ENCODE peak calls at places on chromosomes 16 and 17, in nine cellular contexts. F, C, L, S, I, R, D, Q and V are unnamed samples.

GRCh38 chr17:75102385-75102821 is 7.4 kb upstream of the ARMC7 start:
- DNase-seq in C (no peak), S (no peak), L (no peak), I (no peak), F (no peak), R (no peak), Q (no peak), D (no peak), V (no peak)

GRCh38 chr17:14458724-14459123 is 157.8 kb downstream of the HS3ST3B1 start:
- DNase-seq in I (no peak), S (no peak), F (no peak), Q (peak; percentile 90), R (no peak), C (no peak), D (no peak), L (no peak), V (no peak)

GRCh38 chr16:2152695-2153506 is 2.7 kb upstream of the TRAF7 start:
- DNase-seq in L (peak; percentile 71), I (no peak), F (peak; percentile 80), D (no peak), S (peak; percentile 62), R (peak; percentile 48), Q (no peak), C (peak; percentile 90), V (no peak)

GRCh38 chr17:64163468-64163867 is 33.5 kb upstream of the ERN1 start:
- DNase-seq in S (no peak), F (no peak), L (no peak), C (no peak), I (no peak), R (no peak), Q (no peak), D (no peak), V (no peak)

GRCh38 chr17:39591958-39592954 is 15.5 kb downstream of the NEUROD2 start:
- DNase-seq in Q (peak; percentile 59), S (peak; percentile 92), I (peak; percentile 19), C (peak; percentile 84), F (no peak), R (peak; percentile 44), L (no peak), D (no peak), V (peak; percentile 64)

GRCh38 chr17:82399601-82400101 is 18.5 kb upstream of the HEXD start:
- DNase-seq in Q (no peak), D (no peak), C (peak; percentile 76), L (no peak), S (no peak), I (no peak), F (peak; percentile 64), R (no peak), V (no peak)

GRCh38 chr16:21283521-21284289 is 5.6 kb upstream of the CRYM start:
- DNase-seq in S (peak; percentile 86), R (peak; percentile 30), I (peak; percentile 29), Q (no peak), D (peak; percentile 49), L (peak; percentile 77), F (peak; percentile 89), C (peak; percentile 82), V (no peak)

GRCh38 chr16:50568187-50568830 is 20.1 kb downstream of the NKD1 start:
- DNase-seq in F (no peak), I (no peak), S (no peak), D (no peak), R (no peak), L (no peak), Q (no peak), C (no peak), V (no peak)

GRCh38 chr17:40425741-40426140 is 8.0 kb upstream of the TOP2A start:
- DNase-seq in C (no peak), R (no peak), D (no peak), L (no peak), F (no peak), I (no peak), S (no peak), Q (no peak), V (no peak)

GRCh38 chr16:64695684-64696083 is 426.2 kb downstream of the CDH11 start:
- DNase-seq in I (no peak), D (no peak), L (no peak), Q (no peak), R (no peak), C (no peak), F (no peak), S (no peak), V (no peak)

GRCh38 chr16:16861546-16861945 is 482.6 kb downstream of the NPIPA7 start:
- DNase-seq in C (peak; percentile 81), R (peak; percentile 45), F (no peak), D (no peak), I (peak; percentile 10), L (peak; percentile 56), Q (peak; percentile 37), S (peak; percentile 82), V (peak; percentile 57)

GRCh38 chr17:17819561-17819995 is 17.2 kb downstream of the SREBF1 start:
- DNase-seq in F (peak; percentile 94), C (peak; percentile 99), R (peak; percentile 81), L (peak; percentile 79), D (peak; percentile 53), I (no peak), S (no peak), Q (no peak), V (no peak)

GRCh38 chr17:76716146-76716833 is 5.5 kb upstream of the MXRA7 start:
- DNase-seq in C (peak; percentile 96), Q (no peak), D (peak; percentile 42), L (peak; percentile 15), F (no peak), S (no peak), I (no peak), R (peak; percentile 48), V (no peak)

GRCh38 chr16:89322381-89323119 is 105.0 kb downstream of the ZNF778 start:
- DNase-seq in Q (no peak), F (peak; percentile 84), I (peak; percentile 61), S (peak; percentile 42), D (no peak), L (peak; percentile 35), C (peak; percentile 89), R (no peak), V (peak; percentile 56)

GRCh38 chr16:67874147-67874771 is 1.4 kb downstream of the EDC4 start:
- DNase-seq in S (no peak), Q (no peak), R (no peak), I (no peak), F (peak; percentile 24), C (peak; percentile 83), L (no peak), D (no peak), V (no peak)
- H3K36me3 ChIP-seq in S (peaks cover 42% of the 10 kb centered on the region), Q (peaks cover 77% of the 10 kb centered on the region), R (peaks cover 63% of the 10 kb centered on the region), I (no peaks in the 10 kb centered on the region), F (peaks cover 59% of the 10 kb centered on the region), C (peaks cover 61% of the 10 kb centered on the region), L (peaks cover 22% of the 10 kb centered on the region), D (peaks cover 63% of the 10 kb centered on the region), V (peaks cover 74% of the 10 kb centered on the region)

GRCh38 chr17:3007651-3008121 is 55.7 kb downstream of the OR1D5 start:
- DNase-seq in I (no peak), R (no peak), S (no peak), F (peak; percentile 68), Q (no peak), D (no peak), C (no peak), L (peak; percentile 21), V (no peak)

GRCh38 chr17:3004925-3005324 is 58.5 kb downstream of the OR1D5 start:
- DNase-seq in R (no peak), D (no peak), L (peak; percentile 21), S (no peak), I (no peak), Q (no peak), C (peak; percentile 84), F (peak; percentile 63), V (no peak)

GRCh38 chr17:3006801-3007200 is 56.6 kb downstream of the OR1D5 start:
- DNase-seq in S (no peak), I (no peak), F (no peak), L (no peak), R (no peak), D (no peak), C (no peak), Q (no peak), V (no peak)

GRCh38 chr17:3004150-3004801 is 59.1 kb downstream of the OR1D5 start:
- DNase-seq in C (peak; percentile 100), D (peak; percentile 99), F (peak; percentile 99), S (peak; percentile 99), R (peak; percentile 100), Q (peak; percentile 18), L (peak; percentile 98), I (peak; percentile 99), V (no peak)

GRCh38 chr17:3005696-3006095 is 57.7 kb downstream of the OR1D5 start:
- DNase-seq in I (no peak), R (no peak), F (peak; percentile 33), Q (no peak), D (no peak), L (peak; percentile 14), C (no peak), S (no peak), V (no peak)
- H3K36me3 ChIP-seq in I (no peaks in the 10 kb centered on the region), R (peaks cover 56% of the 10 kb centered on the region), F (peaks cover 25% of the 10 kb centered on the region), Q (no peaks in the 10 kb centered on the region), D (no peaks in the 10 kb centered on the region), L (no peaks in the 10 kb centered on the region), C (peaks cover 15% of the 10 kb centered on the region), S (no peaks in the 10 kb centered on the region), V (peaks cover 59% of the 10 kb centered on the region)

GRCh38 chr17:29091591-29092291 is 48.8 kb downstream of the PIPOX start:
- DNase-seq in I (no peak), Q (no peak), R (no peak), S (no peak), C (no peak), D (no peak), F (no peak), L (no peak), V (no peak)

GRCh38 chr17:29094101-29094708 is 51.3 kb downstream of the PIPOX start:
- DNase-seq in I (no peak), R (no peak), Q (no peak), S (no peak), D (no peak), C (no peak), F (peak; percentile 37), L (no peak), V (no peak)

GRCh38 chr17:29093090-29093871 is 50.3 kb downstream of the PIPOX start:
- DNase-seq in R (no peak), C (no peak), S (no peak), D (no peak), I (no peak), F (peak; percentile 51), Q (no peak), L (no peak), V (no peak)

GRCh38 chr17:29096094-29096493 is 53.2 kb downstream of the PIPOX start:
- DNase-seq in F (no peak), Q (no peak), R (no peak), S (no peak), D (no peak), L (no peak), C (no peak), I (no peak), V (no peak)

GRCh38 chr17:29095439-29095838 is 52.5 kb downstream of the PIPOX start:
- DNase-seq in Q (no peak), R (no peak), F (peak; percentile 42), I (no peak), D (no peak), C (no peak), L (no peak), S (no peak), V (no peak)
- H3K36me3 ChIP-seq in Q (peaks cover 99% of the 10 kb centered on the region), R (peaks cover 100% of the 10 kb centered on the region), F (peaks cover 100% of the 10 kb centered on the region), I (no peaks in the 10 kb centered on the region), D (peaks cover 100% of the 10 kb centered on the region), C (peaks cover 42% of the 10 kb centered on the region), L (peaks cover 13% of the 10 kb centered on the region), S (peaks cover 88% of the 10 kb centered on the region), V (peaks cover 78% of the 10 kb centered on the region)

GRCh38 chr16:14026572-14026971 is 44.5 kb upstream of the MRTFB start:
- DNase-seq in I (no peak), F (no peak), L (no peak), R (no peak), C (no peak), S (no peak), Q (no peak), D (no peak), V (no peak)
- H3K36me3 ChIP-seq in I (no peaks in the 10 kb centered on the region), F (no peaks in the 10 kb centered on the region), L (no peaks in the 10 kb centered on the region), R (no peaks in the 10 kb centered on the region), C (no peaks in the 10 kb centered on the region), S (no peaks in the 10 kb centered on the region), Q (no peaks in the 10 kb centered on the region), D (no peaks in the 10 kb centered on the region), V (no peaks in the 10 kb centered on the region)